ENCODE peak calls at places on chromosomes 5 and 9, in seven cellular contexts. M is cardiac fibroblast; H is ovary; B is natural killer cell; C is activated CD4-positive, alpha-beta T cell treated with anti-CD3 and anti-CD28 coated beads, Interleukin-2, amount 50 U/mL, for 4 hours; G is NT2/D1; D is naive thymus-derived CD4-positive, alpha-beta T cell. R is an unnamed sample.

GRCh38 chr9:18438300-18438925 is 35.5 kb upstream of the ADAMTSL1 start:
- DNase-seq in M (peak), H (peak), B (no peak), C (no peak), G (no peak), D (no peak), R (no peak)

GRCh38 chr5:61256474-61256873 is 75.6 kb upstream of the ZSWIM6 start:
- DNase-seq in M (peak), H (no peak), B (no peak), C (no peak), G (no peak), D (no peak), R (no peak)

GRCh38 chr9:133514475-133515239 is 10.1 kb downstream of the MYMK start:
- DNase-seq in M (peak), H (peak), B (no peak), C (no peak), G (no peak), D (no peak), R (no peak)

GRCh38 chr9:99055384-99055783 is 49.5 kb upstream of the TGFBR1 start:
- DNase-seq in M (no peak), H (no peak), B (no peak), C (no peak), G (no peak), D (no peak), R (no peak)

GRCh38 chr9:6715755-6716643 is 41.8 kb upstream of the KDM4C start:
- DNase-seq in M (peak), H (peak), B (peak), C (peak), G (no peak), D (peak), R (no peak)

GRCh38 chr9:113568481-113569321 is 105.2 kb downstream of the RGS3 start:
- DNase-seq in M (no peak), H (peak), B (no peak), C (no peak), G (no peak), D (no peak), R (no peak)

GRCh38 chr9:70506159-70506558 is 91.7 kb upstream of the KLF9 start:
- DNase-seq in M (no peak), H (no peak), B (no peak), C (no peak), G (no peak), D (no peak), R (no peak)

GRCh38 chr9:4079906-4080305 is 220.0 kb downstream of the GLIS3 start:
- DNase-seq in M (no peak), H (no peak), B (no peak), C (no peak), G (no peak), D (no peak), R (no peak)

GRCh38 chr5:150386024-150386855 is 26.5 kb downstream of the CD74 start:
- DNase-seq in M (no peak), H (no peak), B (no peak), C (no peak), G (no peak), D (no peak), R (no peak)

GRCh38 chr5:76337949-76338589 is 65.0 kb upstream of the IQGAP2 start:
- DNase-seq in M (peak), H (no peak), B (peak), C (peak), G (peak), D (peak), R (peak)

GRCh38 chr5:133865113-133865512 is 103.3 kb downstream of the C5orf15 start:
- DNase-seq in M (no peak), H (no peak), B (no peak), C (no peak), G (no peak), D (no peak), R (no peak)

GRCh38 chr5:72510610-72511121 is 3.5 kb upstream of the ZNF366 start:
- DNase-seq in M (peak), H (no peak), B (no peak), C (no peak), G (no peak), D (no peak), R (no peak)

GRCh38 chr5:11319851-11320580 is 559.0 kb upstream of the DAP start:
- DNase-seq in M (no peak), H (no peak), B (no peak), C (no peak), G (no peak), D (no peak), R (no peak)

GRCh38 chr5:132947661-132948060 is 15.8 kb downstream of the AFF4 start:
- DNase-seq in M (peak), H (no peak), B (no peak), C (no peak), G (no peak), D (no peak), R (no peak)

GRCh38 chr5:10746711-10747110 is 14.3 kb downstream of the DAP start:
- DNase-seq in M (no peak), H (no peak), B (no peak), C (no peak), G (no peak), D (no peak), R (no peak)

GRCh38 chr9:21802418-21803000 is at the start of gene MTAP:
- DNase-seq in M (peak), H (peak), B (peak), C (peak), G (peak), D (peak), R (peak)

GRCh38 chr5:40556811-40557210 is 122.9 kb upstream of the PTGER4 start:
- DNase-seq in M (no peak), H (no peak), B (no peak), C (no peak), G (no peak), D (no peak), R (no peak)

GRCh38 chr5:2856206-2856605 is 104.7 kb upstream of the IRX2 start:
- DNase-seq in M (no peak), H (no peak), B (no peak), C (no peak), G (no peak), D (no peak), R (no peak)

GRCh38 chr5:133370281-133370890 is 242.0 kb downstream of the FSTL4 start:
- DNase-seq in M (no peak), H (no peak), B (no peak), C (no peak), G (no peak), D (no peak), R (no peak)

GRCh38 chr9:94139672-94140417 is 55.6 kb downstream of the PTPDC1 start:
- DNase-seq in M (peak), H (peak), B (no peak), C (no peak), G (no peak), D (no peak), R (no peak)

GRCh38 chr5:33118761-33119415 is 321.9 kb upstream of the TARS1 start:
- DNase-seq in M (no peak), H (no peak), B (no peak), C (no peak), G (no peak), D (no peak), R (no peak)

GRCh38 chr9:125443367-125443766 is 181.7 kb downstream of the GAPVD1 start:
- DNase-seq in M (no peak), H (no peak), B (no peak), C (no peak), G (no peak), D (no peak), R (no peak)

GRCh38 chr5:36209664-36210063 is 32.1 kb downstream of the NADK2 start:
- DNase-seq in M (no peak), H (no peak), B (no peak), C (no peak), G (no peak), D (no peak), R (no peak)

GRCh38 chr9:77632652-77633051 is 15.5 kb downstream of the GNA14 start:
- DNase-seq in M (no peak), H (no peak), B (no peak), C (no peak), G (no peak), D (no peak), R (no peak)

GRCh38 chr9:776086-776485 is 65.4 kb upstream of the DMRT1 start:
- DNase-seq in M (no peak), H (no peak), B (no peak), C (no peak), G (no peak), D (no peak), R (no peak)

GRCh38 chr5:34580983-34581382 is 75.1 kb upstream of the RAI14 start:
- DNase-seq in M (no peak), H (no peak), B (no peak), C (no peak), G (no peak), D (no peak), R (no peak)

GRCh38 chr9:16824545-16825041 is 45.9 kb downstream of the BNC2 start:
- DNase-seq in M (peak), H (no peak), B (no peak), C (no peak), G (no peak), D (no peak), R (no peak)

GRCh38 chr5:146072595-146072994 is 32.8 kb downstream of the PLAC8L1 start:
- DNase-seq in M (no peak), H (no peak), B (no peak), C (no peak), G (no peak), D (no peak), R (no peak)

GRCh38 chr5:84524491-84524890 is 139.8 kb upstream of the EDIL3 start:
- DNase-seq in M (peak), H (no peak), B (no peak), C (no peak), G (no peak), D (no peak), R (no peak)

GRCh38 chr5:97181856-97182545 is 1.0 kb downstream of the RIOK2 start:
- DNase-seq in M (peak), H (no peak), B (no peak), C (no peak), G (no peak), D (no peak), R (no peak)

GRCh38 chr5:59380350-59380951 is 513.1 kb downstream of the PDE4D start:
- DNase-seq in M (peak), H (no peak), B (no peak), C (no peak), G (no peak), D (no peak), R (peak)

GRCh38 chr5:179137001-179137642 is 76.9 kb downstream of the ZNF354C start:
- DNase-seq in M (no peak), H (no peak), B (no peak), C (no peak), G (no peak), D (no peak), R (no peak)

R was measured in KG1.